ENCODE peak calls at places on chromosomes 1 and 21, in ten cellular contexts. Y is SK-N-SH; S is ELR; H is NCI-H1105; Q is uterus; N is T-cell; L is stimulated activated naive CD8-positive, alpha-beta T cell treated with anti-CD3 and anti-CD28 coated beads, Interleukin-15, amount 100 ng/mL, for 72 hours; G is skeletal muscle cell; A is iris pigment epithelial cell; U is activated CD4-positive, alpha-beta T cell treated with anti-CD3 and anti-CD28 coated beads for 48 hours. R is an unnamed sample.

GRCh38 chr1:107460009-107460408 is 319.2 kb downstream of the NTNG1 start:
- DNase-seq in Y (no peak), S (no peak), H (no peak), Q (no peak), N (no peak), L (no peak), G (no peak), A (no peak), U (no peak), R (no peak)

GRCh38 chr1:94542088-94542671 is 621 bp upstream of the F3 start:
- DNase-seq in Y (peak; percentile 62), S (peak; percentile 64), H (no peak), Q (peak; percentile 79), N (no peak), L (no peak), G (no peak), A (no peak), U (no peak), R (no peak)

GRCh38 chr21:45161039-45161945 is 86.9 kb downstream of the ADARB1 start:
- DNase-seq in Y (no peak), S (no peak), H (no peak), Q (no peak), N (no peak), L (no peak), G (peak; percentile 51), A (no peak), U (no peak), R (no peak)

GRCh38 chr1:14853518-14853917 is 255.0 kb downstream of the KAZN start:
- DNase-seq in Y (no peak), S (no peak), H (no peak), Q (no peak), N (no peak), L (no peak), G (no peak), A (no peak), U (no peak), R (no peak)

GRCh38 chr1:54853793-54854370 is 33.1 kb downstream of the DHCR24 start:
- DNase-seq in Y (no peak), S (no peak), H (no peak), Q (no peak), N (no peak), L (no peak), G (no peak), A (no peak), U (no peak), R (no peak)

GRCh38 chr1:227899820-227900449 is 47.8 kb downstream of the WNT9A start:
- DNase-seq in Y (no peak), S (no peak), H (no peak), Q (peak; percentile 11), N (no peak), L (no peak), G (no peak), A (no peak), U (no peak), R (no peak)

GRCh38 chr1:81756872-81757271 is 43.9 kb upstream of the ADGRL2 start:
- DNase-seq in Y (no peak), S (no peak), H (no peak), Q (no peak), N (no peak), L (no peak), G (peak; percentile 8), A (peak; percentile 8), U (no peak), R (no peak)

GRCh38 chr1:230827081-230827681 is 41.1 kb downstream of the C1orf198 start:
- DNase-seq in Y (no peak), S (peak; percentile 4), H (no peak), Q (peak; percentile 56), N (no peak), L (no peak), G (peak; percentile 63), A (peak; percentile 29), U (no peak), R (no peak)

GRCh38 chr1:43437031-43437973 is 16.4 kb downstream of the HYI start:
- DNase-seq in Y (no peak), S (no peak), H (no peak), Q (peak; percentile 12), N (no peak), L (no peak), G (no peak), A (no peak), U (no peak), R (no peak)

GRCh38 chr21:45281411-45282282 is 6.0 kb downstream of the POFUT2 start:
- DNase-seq in Y (no peak), S (no peak), H (no peak), Q (no peak), N (no peak), L (no peak), G (no peak), A (no peak), U (no peak), R (no peak)

GRCh38 chr1:63807063-63807462 is 33.2 kb downstream of the ROR1 start:
- DNase-seq in Y (no peak), S (no peak), H (no peak), Q (no peak), N (no peak), L (no peak), G (no peak), A (no peak), U (no peak), R (no peak)

GRCh38 chr21:45670731-45671130 is 27.2 kb downstream of the PCBP3 start:
- DNase-seq in Y (no peak), S (no peak), H (no peak), Q (no peak), N (no peak), L (no peak), G (no peak), A (no peak), U (no peak), R (no peak)

GRCh38 chr1:211648336-211648735 is 27.1 kb downstream of the NEK2 start:
- DNase-seq in Y (no peak), S (peak; percentile 71), H (no peak), Q (no peak), N (no peak), L (no peak), G (no peak), A (peak; percentile 70), U (no peak), R (no peak)

R was measured in HCT116.